ENCODE peak calls at places on chromosomes 2 and 18, in ten cellular contexts. E is KG1; D is ELR; J is naive thymus-derived CD8-positive, alpha-beta T cell; N is activated CD4-positive, CD25-positive, alpha-beta regulatory T cell; A is stimulated activated CD4-positive, alpha-beta T cell treated with anti-CD3 and anti-CD28 coated beads, Interleukin-2, amount 100 ng/mL, for 48 hours; C is right cardiac atrium; O is GM03348; I is activated effector memory CD4-positive, alpha-beta T cell treated with anti-CD3 and anti-CD28 coated beads, Interleukin-2, amount 50 U/mL, for 16 hours; X is GM19239. T is an unnamed sample.

GRCh38 chr2:162153608-162154224 is 1.7 kb upstream of the GCG start:
- DNase-seq in A (peak), J (peak), N (peak), D (peak), E (peak), X (peak), C (no peak), I (peak), O (peak), T (peak)

GRCh38 chr2:27376866-27377617 is 3.5 kb downstream of the ZNF513 start:
- DNase-seq in D (no peak), A (no peak), C (no peak), X (no peak), E (no peak), O (no peak), I (no peak), N (no peak), J (no peak), T (no peak)

GRCh38 chr2:143850084-143850483 is 669.8 kb downstream of the ZEB2 start:
- DNase-seq in I (no peak), E (no peak), C (no peak), D (no peak), O (no peak), J (no peak), X (no peak), N (no peak), A (no peak), T (no peak)

GRCh38 chr18:62878305-62878704 is 163.0 kb downstream of the PHLPP1 start:
- DNase-seq in O (peak), N (no peak), I (no peak), A (no peak), D (no peak), C (no peak), J (no peak), E (no peak), X (no peak), T (no peak)

GRCh38 chr2:237474511-237474911 is 12.5 kb upstream of the MLPH start:
- DNase-seq in O (no peak), J (no peak), N (no peak), A (no peak), I (no peak), D (peak), C (peak), X (no peak), E (no peak), T (no peak)

GRCh38 chr2:201233192-201234166 is 26.9 kb upstream of the CASP8 start:
- DNase-seq in O (no peak), E (peak), A (peak), D (peak), X (peak), I (peak), C (peak), J (peak), N (peak), T (peak)

GRCh38 chr2:80469428-80469827 is 164.9 kb upstream of the LRRTM1 start:
- DNase-seq in C (no peak), A (no peak), X (no peak), N (no peak), D (no peak), O (no peak), E (no peak), J (no peak), I (no peak), T (no peak)

GRCh38 chr2:40256649-40257048 is 195.2 kb downstream of the SLC8A1 start:
- DNase-seq in E (no peak), N (no peak), O (no peak), J (no peak), I (no peak), C (no peak), A (no peak), D (peak), X (no peak), T (peak)

GRCh38 chr2:100234141-100234540 is 88.2 kb downstream of the LONRF2 start:
- DNase-seq in N (no peak), X (no peak), J (no peak), A (no peak), E (no peak), D (no peak), C (no peak), O (peak), I (no peak), T (no peak)

GRCh38 chr2:79373359-79374115 is 139.3 kb upstream of the CTNNA2 start:
- DNase-seq in E (no peak), D (no peak), N (no peak), C (no peak), O (no peak), X (no peak), A (no peak), I (no peak), J (no peak), T (no peak)

GRCh38 chr2:186486651-186487647 is 889 bp downstream of the ZC3H15 start:
- DNase-seq in X (no peak), D (peak), J (no peak), A (no peak), I (no peak), O (no peak), E (peak), C (no peak), N (no peak), T (peak)

GRCh38 chr2:111967018-111967417 is 68.6 kb downstream of the MERTK start:
- DNase-seq in X (no peak), I (no peak), E (no peak), A (no peak), D (no peak), C (no peak), N (no peak), J (no peak), O (no peak), T (no peak)

T was measured in HT1080.